ENCODE peak calls at places on chromosomes 6 and 20, in eight cellular contexts. One of them, this sample, is unnamed.

GRCh38 chr6:162964703-162965140 is 236.9 kb downstream of the PACRG start:
- DNase-seq in AG09309: peak; percentile 100
- DNase-seq in cardiac muscle cell: peak; percentile 98
- DNase-seq in mammary epithelial cell: no peak
- DNase-seq in GM10248: no peak
- DNase-seq in left lung: peak; percentile 57
- DNase-seq in Peyer's patch: no peak
- DNase-seq in brain microvascular endothelial cell: peak; percentile 99
- DNase-seq in this sample: no peak

GRCh38 chr6:35583893-35584688 is 71.4 kb upstream of the TULP1 start:
- DNase-seq in Peyer's patch: no peak
- DNase-seq in AG09309: peak; percentile 33
- DNase-seq in GM10248: peak; percentile 53
- DNase-seq in brain microvascular endothelial cell: peak; percentile 64
- DNase-seq in cardiac muscle cell: peak; percentile 84
- DNase-seq in mammary epithelial cell: peak; percentile 65
- DNase-seq in left lung: peak; percentile 44
- DNase-seq in this sample: peak; percentile 55

GRCh38 chr6:80547827-80548226 is 441.4 kb downstream of the BCKDHB start:
- DNase-seq in mammary epithelial cell: peak; percentile 89
- DNase-seq in cardiac muscle cell: peak; percentile 55
- DNase-seq in left lung: no peak
- DNase-seq in Peyer's patch: no peak
- DNase-seq in GM10248: no peak
- DNase-seq in brain microvascular endothelial cell: peak; percentile 77
- DNase-seq in AG09309: peak; percentile 80
- DNase-seq in this sample: no peak

GRCh38 chr6:1515280-1515679 is 94.4 kb upstream of the FOXC1 start:
- DNase-seq in AG09309: no peak
- DNase-seq in left lung: no peak
- DNase-seq in brain microvascular endothelial cell: no peak
- DNase-seq in mammary epithelial cell: no peak
- DNase-seq in cardiac muscle cell: no peak
- DNase-seq in GM10248: no peak
- DNase-seq in Peyer's patch: no peak
- DNase-seq in this sample: no peak

GRCh38 chr6:113879186-113880096 is 22.3 kb downstream of the MARCKS start:
- DNase-seq in AG09309: peak; percentile 74
- DNase-seq in Peyer's patch: no peak
- DNase-seq in cardiac muscle cell: peak; percentile 85
- DNase-seq in left lung: peak; percentile 36
- DNase-seq in mammary epithelial cell: peak; percentile 64
- DNase-seq in brain microvascular endothelial cell: peak; percentile 82
- DNase-seq in GM10248: peak; percentile 52
- DNase-seq in this sample: peak; percentile 27

GRCh38 chr6:20056350-20056992 is 155.8 kb downstream of the MBOAT1 start:
- DNase-seq in GM10248: peak; percentile 34
- DNase-seq in mammary epithelial cell: peak; percentile 19
- DNase-seq in cardiac muscle cell: peak; percentile 75
- DNase-seq in AG09309: peak; percentile 25
- DNase-seq in Peyer's patch: no peak
- DNase-seq in brain microvascular endothelial cell: peak; percentile 34
- DNase-seq in left lung: no peak
- DNase-seq in this sample: no peak

GRCh38 chr20:3077618-3078134 is 6.3 kb downstream of the OXT start:
- DNase-seq in cardiac muscle cell: no peak
- DNase-seq in Peyer's patch: no peak
- DNase-seq in left lung: no peak
- DNase-seq in AG09309: no peak
- DNase-seq in GM10248: no peak
- DNase-seq in mammary epithelial cell: peak; percentile 69
- DNase-seq in brain microvascular endothelial cell: no peak
- DNase-seq in this sample: no peak

GRCh38 chr6:142444800-142445405 is 143.1 kb downstream of the ADGRG6 start:
- DNase-seq in AG09309: no peak
- DNase-seq in mammary epithelial cell: no peak
- DNase-seq in Peyer's patch: no peak
- DNase-seq in GM10248: no peak
- DNase-seq in cardiac muscle cell: no peak
- DNase-seq in left lung: no peak
- DNase-seq in brain microvascular endothelial cell: no peak
- DNase-seq in this sample: no peak

GRCh38 chr6:16805190-16805860 is 44.1 kb upstream of the ATXN1 start:
- DNase-seq in AG09309: no peak
- DNase-seq in brain microvascular endothelial cell: no peak
- DNase-seq in Peyer's patch: no peak
- DNase-seq in mammary epithelial cell: peak; percentile 44
- DNase-seq in GM10248: no peak
- DNase-seq in left lung: no peak
- DNase-seq in cardiac muscle cell: no peak
- DNase-seq in this sample: no peak

GRCh38 chr6:41767112-41767946 is 12.4 kb downstream of the FRS3 start:
- DNase-seq in GM10248: no peak
- DNase-seq in brain microvascular endothelial cell: peak; percentile 59
- DNase-seq in Peyer's patch: no peak
- DNase-seq in left lung: no peak
- DNase-seq in cardiac muscle cell: peak; percentile 87
- DNase-seq in AG09309: peak; percentile 75
- DNase-seq in mammary epithelial cell: peak; percentile 87
- DNase-seq in this sample: no peak

GRCh38 chr6:112337209-112337638 is 9.9 kb upstream of the RFPL4B start:
- DNase-seq in GM10248: no peak
- DNase-seq in AG09309: peak; percentile 85
- DNase-seq in mammary epithelial cell: peak; percentile 52
- DNase-seq in brain microvascular endothelial cell: peak; percentile 77
- DNase-seq in left lung: peak; percentile 41
- DNase-seq in cardiac muscle cell: peak; percentile 89
- DNase-seq in Peyer's patch: no peak
- DNase-seq in this sample: peak; percentile 18

GRCh38 chr6:84249724-84250123 is 22.3 kb upstream of the CEP162 start:
- DNase-seq in cardiac muscle cell: peak; percentile 38
- DNase-seq in AG09309: no peak
- DNase-seq in brain microvascular endothelial cell: no peak
- DNase-seq in GM10248: no peak
- DNase-seq in Peyer's patch: no peak
- DNase-seq in left lung: no peak
- DNase-seq in mammary epithelial cell: no peak
- DNase-seq in this sample: no peak

GRCh38 chr6:39530201-39530759 is 194.9 kb downstream of the KIF6 start:
- DNase-seq in cardiac muscle cell: peak; percentile 32
- DNase-seq in GM10248: peak; percentile 80
- DNase-seq in left lung: no peak
- DNase-seq in mammary epithelial cell: no peak
- DNase-seq in AG09309: peak; percentile 10
- DNase-seq in brain microvascular endothelial cell: no peak
- DNase-seq in Peyer's patch: no peak
- DNase-seq in this sample: no peak

GRCh38 chr6:120198033-120198432 is 848.5 kb upstream of the MAN1A1 start:
- DNase-seq in Peyer's patch: no peak
- DNase-seq in GM10248: no peak
- DNase-seq in cardiac muscle cell: peak; percentile 95
- DNase-seq in AG09309: no peak
- DNase-seq in mammary epithelial cell: peak; percentile 61
- DNase-seq in left lung: no peak
- DNase-seq in brain microvascular endothelial cell: peak; percentile 86
- DNase-seq in this sample: no peak

GRCh38 chr20:51426879-51427624 is 115.5 kb downstream of the NFATC2 start:
- DNase-seq in GM10248: no peak
- DNase-seq in brain microvascular endothelial cell: no peak
- DNase-seq in left lung: no peak
- DNase-seq in mammary epithelial cell: no peak
- DNase-seq in cardiac muscle cell: no peak
- DNase-seq in AG09309: no peak
- DNase-seq in Peyer's patch: no peak
- DNase-seq in this sample: no peak

GRCh38 chr6:168563656-168564055 is 122.7 kb downstream of the SMOC2 start:
- DNase-seq in brain microvascular endothelial cell: no peak
- DNase-seq in cardiac muscle cell: no peak
- DNase-seq in AG09309: no peak
- DNase-seq in GM10248: no peak
- DNase-seq in left lung: no peak
- DNase-seq in Peyer's patch: no peak
- DNase-seq in mammary epithelial cell: no peak
- DNase-seq in this sample: no peak

GRCh38 chr20:44642203-44643153 is 9.0 kb downstream of the ADA start:
- DNase-seq in AG09309: peak; percentile 42
- DNase-seq in left lung: peak; percentile 75
- DNase-seq in cardiac muscle cell: peak; percentile 97
- DNase-seq in brain microvascular endothelial cell: peak; percentile 86
- DNase-seq in mammary epithelial cell: peak; percentile 82
- DNase-seq in Peyer's patch: peak; percentile 75
- DNase-seq in GM10248: peak; percentile 72
- DNase-seq in this sample: no peak

GRCh38 chr6:106117579-106117978 is 31.4 kb downstream of the PRDM1 start:
- DNase-seq in cardiac muscle cell: no peak
- DNase-seq in GM10248: peak; percentile 36
- DNase-seq in AG09309: no peak
- DNase-seq in Peyer's patch: no peak
- DNase-seq in left lung: peak; percentile 41
- DNase-seq in mammary epithelial cell: no peak
- DNase-seq in brain microvascular endothelial cell: no peak
- DNase-seq in this sample: no peak

GRCh38 chr6:14865609-14866100 is 380.2 kb upstream of the JARID2 start:
- DNase-seq in left lung: no peak
- DNase-seq in mammary epithelial cell: no peak
- DNase-seq in cardiac muscle cell: peak; percentile 54
- DNase-seq in brain microvascular endothelial cell: no peak
- DNase-seq in Peyer's patch: no peak
- DNase-seq in GM10248: peak; percentile 36
- DNase-seq in AG09309: no peak
- DNase-seq in this sample: no peak
- TF ChIP-seq CTCF in left lung: no peak
- TF ChIP-seq CTCF in mammary epithelial cell: no peak
- TF ChIP-seq CTCF in cardiac muscle cell: no peak
- TF ChIP-seq CTCF in brain microvascular endothelial cell: no peak
- TF ChIP-seq CTCF in Peyer's patch: no peak
- TF ChIP-seq CTCF in GM10248: no peak
- TF ChIP-seq CTCF in AG09309: no peak
- TF ChIP-seq CTCF in this sample: no peak

GRCh38 chr6:132797975-132798819 is at the start of gene SLC18B1:
- DNase-seq in cardiac muscle cell: peak; percentile 44
- DNase-seq in Peyer's patch: peak; percentile 81
- DNase-seq in AG09309: no peak
- DNase-seq in left lung: peak; percentile 76
- DNase-seq in GM10248: peak; percentile 48
- DNase-seq in brain microvascular endothelial cell: peak; percentile 22
- DNase-seq in mammary epithelial cell: peak; percentile 50
- DNase-seq in this sample: peak; percentile 49

GRCh38 chr6:132804251-132804650 is 5.8 kb upstream of the SLC18B1 start:
- DNase-seq in mammary epithelial cell: no peak
- DNase-seq in AG09309: no peak
- DNase-seq in left lung: no peak
- DNase-seq in cardiac muscle cell: no peak
- DNase-seq in Peyer's patch: no peak
- DNase-seq in brain microvascular endothelial cell: no peak
- DNase-seq in GM10248: no peak
- DNase-seq in this sample: no peak

GRCh38 chr6:132798820-132799538 is 542 bp upstream of the SLC18B1 start:
- DNase-seq in cardiac muscle cell: peak; percentile 69
- DNase-seq in left lung: peak; percentile 78
- DNase-seq in brain microvascular endothelial cell: peak; percentile 57
- DNase-seq in AG09309: no peak
- DNase-seq in mammary epithelial cell: peak; percentile 72
- DNase-seq in GM10248: peak; percentile 75
- DNase-seq in Peyer's patch: peak; percentile 87
- DNase-seq in this sample: peak; percentile 62
- TF ChIP-seq CTCF in cardiac muscle cell: peak; percentile 87
- TF ChIP-seq CTCF in left lung: peak; percentile 70
- TF ChIP-seq CTCF in brain microvascular endothelial cell: peak; percentile 95
- TF ChIP-seq CTCF in AG09309: peak; percentile 86
- TF ChIP-seq CTCF in mammary epithelial cell: peak; percentile 95
- TF ChIP-seq CTCF in GM10248: peak; percentile 69
- TF ChIP-seq CTCF in Peyer's patch: peak; percentile 72
- TF ChIP-seq CTCF in this sample: peak; percentile 92

GRCh38 chr6:73227606-73228255 is 2.4 kb upstream of the KHDC1L start:
- DNase-seq in left lung: no peak
- DNase-seq in brain microvascular endothelial cell: no peak
- DNase-seq in cardiac muscle cell: no peak
- DNase-seq in Peyer's patch: no peak
- DNase-seq in mammary epithelial cell: no peak
- DNase-seq in GM10248: no peak
- DNase-seq in AG09309: no peak
- DNase-seq in this sample: no peak

DNA sequence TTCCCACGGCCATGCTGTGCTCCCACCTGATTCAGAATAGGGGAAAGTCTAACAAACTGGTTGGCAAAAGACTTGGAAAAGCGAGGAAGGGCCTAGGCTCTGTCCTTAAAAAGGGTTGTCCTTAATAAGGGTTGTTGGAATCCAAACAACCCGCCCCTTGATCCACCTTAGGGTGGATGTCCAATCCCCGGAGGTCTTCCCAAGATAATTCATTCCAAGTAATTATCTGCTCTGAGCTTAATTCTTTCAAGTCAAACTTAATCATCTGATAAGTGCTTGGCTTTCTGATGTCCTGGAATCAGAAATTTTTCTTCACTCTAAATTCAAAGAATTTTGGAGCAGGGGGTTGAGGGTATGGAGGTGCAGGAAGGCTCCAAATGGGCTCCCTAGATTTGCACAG is at the start of gene KHDC1L:
- DNase-seq in Peyer's patch: no peak
- DNase-seq in left lung: no peak
- DNase-seq in GM10248: no peak
- DNase-seq in cardiac muscle cell: no peak
- DNase-seq in mammary epithelial cell: no peak
- DNase-seq in brain microvascular endothelial cell: no peak
- DNase-seq in AG09309: no peak
- DNase-seq in this sample: no peak
- TF ChIP-seq CTCF in Peyer's patch: no peak
- TF ChIP-seq CTCF in left lung: no peak
- TF ChIP-seq CTCF in GM10248: no peak
- TF ChIP-seq CTCF in cardiac muscle cell: no peak
- TF ChIP-seq CTCF in mammary epithelial cell: no peak
- TF ChIP-seq CTCF in brain microvascular endothelial cell: no peak
- TF ChIP-seq CTCF in AG09309: no peak
- TF ChIP-seq CTCF in this sample: no peak

DNA sequence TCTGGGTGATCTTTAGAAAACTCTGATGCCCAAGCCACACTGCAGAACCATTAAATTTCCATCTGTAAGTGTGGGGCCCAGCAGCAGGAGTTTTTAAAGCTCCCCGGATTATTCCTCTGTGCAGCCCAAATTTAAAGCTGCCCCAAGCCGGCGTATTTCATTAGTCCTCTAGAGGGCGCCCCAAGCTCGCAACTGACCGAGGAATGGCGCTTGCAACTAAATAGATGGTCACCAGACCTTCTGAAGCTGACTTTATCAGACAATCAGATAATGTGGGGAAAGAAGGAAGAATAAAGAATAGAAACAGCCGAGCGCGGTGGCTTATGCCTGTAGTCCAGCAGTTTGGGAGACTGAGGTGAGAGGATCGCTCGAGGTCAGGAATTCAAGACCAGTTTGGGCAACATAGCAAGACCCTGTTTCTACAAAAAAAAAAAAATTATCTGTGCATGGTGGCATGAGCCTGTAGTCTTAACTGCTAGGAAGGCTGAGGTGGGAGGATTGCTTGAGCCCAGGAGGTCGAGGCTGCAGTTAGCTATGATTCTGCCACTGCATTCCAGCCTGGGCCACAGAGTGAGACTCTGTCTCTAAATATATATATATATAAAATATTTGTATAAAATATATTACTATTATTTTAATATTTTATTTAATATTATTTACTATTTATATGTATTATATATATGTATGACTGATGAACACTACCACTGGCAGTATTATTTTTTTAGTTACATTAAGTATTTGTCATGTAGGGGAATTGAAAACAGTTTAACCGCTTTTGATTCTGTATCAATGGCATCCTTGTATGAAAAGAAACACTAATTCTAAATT is 56.0 kb downstream of the OTOR start:
- DNase-seq in GM10248: peak; percentile 54
- DNase-seq in cardiac muscle cell: peak; percentile 56
- DNase-seq in brain microvascular endothelial cell: peak; percentile 49
- DNase-seq in AG09309: no peak
- DNase-seq in Peyer's patch: peak; percentile 54
- DNase-seq in mammary epithelial cell: peak; percentile 28
- DNase-seq in left lung: peak; percentile 46
- DNase-seq in this sample: peak; percentile 54
- TF ChIP-seq CTCF in GM10248: peak; percentile 89
- TF ChIP-seq CTCF in cardiac muscle cell: peak; percentile 92
- TF ChIP-seq CTCF in brain microvascular endothelial cell: peak; percentile 92
- TF ChIP-seq CTCF in AG09309: peak; percentile 85
- TF ChIP-seq CTCF in Peyer's patch: peak; percentile 57
- TF ChIP-seq CTCF in mammary epithelial cell: peak; percentile 72
- TF ChIP-seq CTCF in left lung: peak; percentile 65
- TF ChIP-seq CTCF in this sample: peak; percentile 90

This sample was measured in progenitor cell of endocrine pancreas.